ENCODE peak calls at places on chromosomes 3 and 15, in eight cellular contexts. R is AG09309; S is activated gamma-delta T cell; X is NCI-H1417; A is stimulated activated CD4-positive, alpha-beta T cell treated with anti-CD3 and anti-CD28 coated beads, Interleukin-4, amount 100 ng/mL, for 4 hours; P is hypothalamus; Y is CD4-positive, alpha-beta T cell; T is GM12891. H is an unnamed sample.

GRCh38 chr3:23971684-23972083 is 26.6 kb downstream of the NR1D2 start:
- DNase-seq in S (no peak), X (no peak), R (no peak), Y (no peak), A (no peak), P (no peak), T (no peak), H (no peak)

GRCh38 chr3:62057339-62058047 is 315.9 kb downstream of the FEZF2 start:
- DNase-seq in S (no peak), A (no peak), P (no peak), R (no peak), Y (no peak), X (no peak), T (no peak), H (no peak)

GRCh38 chr15:39031596-39031995 is 467.0 kb upstream of the RASGRP1 start:
- DNase-seq in Y (no peak), S (no peak), R (no peak), P (no peak), X (no peak), T (no peak), A (no peak), H (no peak)

GRCh38 chr3:123406598-123406997 is 42.3 kb downstream of the ADCY5 start:
- DNase-seq in X (no peak), Y (no peak), A (no peak), T (no peak), R (no peak), P (no peak), S (no peak), H (no peak)

GRCh38 chr15:78353093-78353492 is 12.9 kb downstream of the CRABP1 start:
- DNase-seq in A (no peak), S (no peak), P (no peak), X (no peak), Y (no peak), T (no peak), R (no peak), H (no peak)

GRCh38 chr3:47113669-47114365 is 50.1 kb downstream of the SETD2 start:
- DNase-seq in T (no peak), X (no peak), A (no peak), P (no peak), R (peak), Y (no peak), S (no peak), H (no peak)

GRCh38 chr15:96102631-96103030 is 227.9 kb upstream of the NR2F2 start:
- DNase-seq in X (no peak), Y (no peak), S (no peak), T (no peak), A (no peak), P (no peak), R (no peak), H (no peak)

GRCh38 chr3:101676219-101676764 is 640 bp downstream of the ZBTB11 start:
- DNase-seq in S (no peak), P (no peak), X (no peak), T (peak), Y (peak), A (peak), R (peak), H (no peak)

GRCh38 chr15:39744334-39745103 is 38.1 kb downstream of the FSIP1 start:
- DNase-seq in T (no peak), A (no peak), X (no peak), R (no peak), Y (no peak), S (no peak), P (no peak), H (no peak)

GRCh38 chr15:43361313-43361903 is 9.4 kb downstream of the ZSCAN29 start:
- DNase-seq in X (peak), S (no peak), T (no peak), R (no peak), Y (no peak), P (no peak), A (no peak), H (no peak)

GRCh38 chr3:178389258-178389657 is 147.0 kb upstream of the KCNMB2 start:
- DNase-seq in X (no peak), S (no peak), P (no peak), Y (no peak), A (no peak), R (no peak), T (no peak), H (no peak)

GRCh38 chr15:68572309-68572708 is 6.5 kb upstream of the CORO2B start:
- DNase-seq in P (no peak), T (no peak), A (no peak), Y (no peak), S (no peak), R (no peak), X (no peak), H (no peak)

GRCh38 chr3:133954961-133955360 is 59.3 kb upstream of the RAB6B start:
- DNase-seq in P (no peak), T (no peak), X (no peak), A (no peak), R (no peak), S (no peak), Y (no peak), H (no peak)

GRCh38 chr3:197730200-197730599 is 6.5 kb downstream of the RUBCN start:
- DNase-seq in S (no peak), T (no peak), R (peak), X (no peak), P (no peak), Y (no peak), A (no peak), H (no peak)

GRCh38 chr15:91521996-91522395 is 331.5 kb upstream of the SLCO3A1 start:
- DNase-seq in R (no peak), A (no peak), P (no peak), T (no peak), S (no peak), X (no peak), Y (no peak), H (no peak)

GRCh38 chr3:29693863-29694262 is 413.0 kb downstream of the RBMS3 start:
- DNase-seq in S (no peak), A (no peak), Y (no peak), R (peak), P (no peak), T (no peak), X (no peak), H (no peak)

GRCh38 chr3:157103280-157103679 is 56.7 kb downstream of the CCNL1 start:
- DNase-seq in S (no peak), T (no peak), X (no peak), R (no peak), P (no peak), A (no peak), Y (no peak), H (no peak)

GRCh38 chr3:196518999-196519737 is 4.0 kb upstream of the SMCO1 start:
- DNase-seq in S (no peak), X (peak), P (no peak), Y (peak), T (no peak), R (no peak), A (peak), H (peak)

GRCh38 chr3:13110678-13111116 is 37.5 kb upstream of the IQSEC1 start:
- DNase-seq in S (no peak), Y (no peak), X (peak), P (no peak), R (no peak), T (peak), A (no peak), H (no peak)

GRCh38 chr3:122458992-122459391 is 43.1 kb upstream of the WDR5B start:
- DNase-seq in Y (no peak), A (no peak), S (no peak), T (no peak), X (peak), P (no peak), R (peak), H (no peak)

GRCh38 chr15:59384507-59384906 is 11.8 kb upstream of the MYO1E start:
- DNase-seq in T (no peak), X (no peak), Y (no peak), A (no peak), P (no peak), S (no peak), R (no peak), H (no peak)

GRCh38 chr3:70973558-70973957 is 610.0 kb downstream of the FOXP1 start:
- DNase-seq in S (no peak), R (no peak), P (no peak), T (no peak), A (no peak), Y (no peak), X (no peak), H (no peak)

GRCh38 chr15:26939398-26939797 is 31.6 kb upstream of the GABRG3 start:
- DNase-seq in X (no peak), S (no peak), T (no peak), A (no peak), Y (no peak), P (no peak), R (no peak), H (no peak)

GRCh38 chr3:1532935-1533606 is 440.2 kb downstream of the CNTN6 start:
- DNase-seq in P (no peak), S (no peak), T (no peak), Y (no peak), R (no peak), A (no peak), X (no peak), H (no peak)

H was measured in nucleus accumbens.